ENCODE peak calls at places on chromosome 4, in eight cellular contexts. One of them, this sample, is unnamed.

GRCh38 chr4:28287837-28288236 is 1427.2 kb downstream of the STIM2 start:
- DNase-seq in effector memory CD8-positive, alpha-beta T cell: no peak
- DNase-seq in NCI-H1694 treated with DMSO at 0.1 percent for 48 hours: no peak
- DNase-seq in fibroblast of lung: peak
- DNase-seq in NAMALWA: no peak
- DNase-seq in prostate gland: no peak
- DNase-seq in activated naive CD8-positive, alpha-beta T cell treated with anti-CD3 and anti-CD28 coated beads, Interleukin-2, amount 50 U/mL, for 24 hours: no peak
- DNase-seq in hippocampal formation: no peak
- DNase-seq in this sample: peak

GRCh38 chr4:186936496-186937375 is 213.1 kb upstream of the FAT1 start:
- DNase-seq in activated naive CD8-positive, alpha-beta T cell treated with anti-CD3 and anti-CD28 coated beads, Interleukin-2, amount 50 U/mL, for 24 hours: no peak
- DNase-seq in fibroblast of lung: peak
- DNase-seq in NAMALWA: no peak
- DNase-seq in hippocampal formation: no peak
- DNase-seq in effector memory CD8-positive, alpha-beta T cell: no peak
- DNase-seq in NCI-H1694 treated with DMSO at 0.1 percent for 48 hours: no peak
- DNase-seq in prostate gland: no peak
- DNase-seq in this sample: peak

GRCh38 chr4:152014280-152014679 is 253.5 kb upstream of the GATB start:
- DNase-seq in effector memory CD8-positive, alpha-beta T cell: no peak
- DNase-seq in prostate gland: no peak
- DNase-seq in fibroblast of lung: no peak
- DNase-seq in hippocampal formation: no peak
- DNase-seq in NAMALWA: peak
- DNase-seq in NCI-H1694 treated with DMSO at 0.1 percent for 48 hours: no peak
- DNase-seq in activated naive CD8-positive, alpha-beta T cell treated with anti-CD3 and anti-CD28 coated beads, Interleukin-2, amount 50 U/mL, for 24 hours: peak
- DNase-seq in this sample: no peak

GRCh38 chr4:186016796-186017195 is 52.2 kb upstream of the TLR3 start:
- DNase-seq in NAMALWA: no peak
- DNase-seq in fibroblast of lung: no peak
- DNase-seq in prostate gland: no peak
- DNase-seq in activated naive CD8-positive, alpha-beta T cell treated with anti-CD3 and anti-CD28 coated beads, Interleukin-2, amount 50 U/mL, for 24 hours: no peak
- DNase-seq in effector memory CD8-positive, alpha-beta T cell: no peak
- DNase-seq in NCI-H1694 treated with DMSO at 0.1 percent for 48 hours: no peak
- DNase-seq in hippocampal formation: no peak
- DNase-seq in this sample: no peak

GRCh38 chr4:110778526-110778925 is 155.6 kb upstream of the PITX2 start:
- DNase-seq in hippocampal formation: no peak
- DNase-seq in NAMALWA: peak
- DNase-seq in NCI-H1694 treated with DMSO at 0.1 percent for 48 hours: no peak
- DNase-seq in activated naive CD8-positive, alpha-beta T cell treated with anti-CD3 and anti-CD28 coated beads, Interleukin-2, amount 50 U/mL, for 24 hours: no peak
- DNase-seq in fibroblast of lung: peak
- DNase-seq in effector memory CD8-positive, alpha-beta T cell: no peak
- DNase-seq in prostate gland: no peak
- DNase-seq in this sample: no peak

GRCh38 chr4:8048856-8049686 is 109.4 kb upstream of the AFAP1 start:
- DNase-seq in effector memory CD8-positive, alpha-beta T cell: no peak
- DNase-seq in NAMALWA: no peak
- DNase-seq in NCI-H1694 treated with DMSO at 0.1 percent for 48 hours: no peak
- DNase-seq in hippocampal formation: no peak
- DNase-seq in fibroblast of lung: no peak
- DNase-seq in activated naive CD8-positive, alpha-beta T cell treated with anti-CD3 and anti-CD28 coated beads, Interleukin-2, amount 50 U/mL, for 24 hours: no peak
- DNase-seq in prostate gland: peak
- DNase-seq in this sample: no peak

GRCh38 chr4:8913858-8914460 is 42.3 kb upstream of the HMX1 start:
- DNase-seq in effector memory CD8-positive, alpha-beta T cell: no peak
- DNase-seq in prostate gland: no peak
- DNase-seq in activated naive CD8-positive, alpha-beta T cell treated with anti-CD3 and anti-CD28 coated beads, Interleukin-2, amount 50 U/mL, for 24 hours: no peak
- DNase-seq in fibroblast of lung: no peak
- DNase-seq in hippocampal formation: no peak
- DNase-seq in NAMALWA: no peak
- DNase-seq in NCI-H1694 treated with DMSO at 0.1 percent for 48 hours: no peak
- DNase-seq in this sample: no peak

GRCh38 chr4:14850374-14851097 is 151.7 kb upstream of the CPEB2 start:
- DNase-seq in prostate gland: no peak
- DNase-seq in NCI-H1694 treated with DMSO at 0.1 percent for 48 hours: no peak
- DNase-seq in activated naive CD8-positive, alpha-beta T cell treated with anti-CD3 and anti-CD28 coated beads, Interleukin-2, amount 50 U/mL, for 24 hours: no peak
- DNase-seq in effector memory CD8-positive, alpha-beta T cell: no peak
- DNase-seq in fibroblast of lung: no peak
- DNase-seq in NAMALWA: no peak
- DNase-seq in hippocampal formation: no peak
- DNase-seq in this sample: no peak

GRCh38 chr4:71550220-71551190 is 211.7 kb downstream of the SLC4A4 start:
- DNase-seq in fibroblast of lung: peak
- DNase-seq in hippocampal formation: no peak
- DNase-seq in activated naive CD8-positive, alpha-beta T cell treated with anti-CD3 and anti-CD28 coated beads, Interleukin-2, amount 50 U/mL, for 24 hours: no peak
- DNase-seq in NAMALWA: no peak
- DNase-seq in prostate gland: no peak
- DNase-seq in NCI-H1694 treated with DMSO at 0.1 percent for 48 hours: peak
- DNase-seq in effector memory CD8-positive, alpha-beta T cell: no peak
- DNase-seq in this sample: peak

GRCh38 chr4:146053901-146054300 is 115.3 kb upstream of the ZNF827 start:
- DNase-seq in fibroblast of lung: peak
- DNase-seq in prostate gland: no peak
- DNase-seq in NCI-H1694 treated with DMSO at 0.1 percent for 48 hours: no peak
- DNase-seq in NAMALWA: no peak
- DNase-seq in effector memory CD8-positive, alpha-beta T cell: no peak
- DNase-seq in activated naive CD8-positive, alpha-beta T cell treated with anti-CD3 and anti-CD28 coated beads, Interleukin-2, amount 50 U/mL, for 24 hours: no peak
- DNase-seq in hippocampal formation: no peak
- DNase-seq in this sample: peak

GRCh38 chr4:37675587-37676290 is 10.4 kb downstream of the RELL1 start:
- DNase-seq in prostate gland: no peak
- DNase-seq in activated naive CD8-positive, alpha-beta T cell treated with anti-CD3 and anti-CD28 coated beads, Interleukin-2, amount 50 U/mL, for 24 hours: no peak
- DNase-seq in NCI-H1694 treated with DMSO at 0.1 percent for 48 hours: no peak
- DNase-seq in fibroblast of lung: no peak
- DNase-seq in hippocampal formation: no peak
- DNase-seq in NAMALWA: peak
- DNase-seq in effector memory CD8-positive, alpha-beta T cell: no peak
- DNase-seq in this sample: no peak

GRCh38 chr4:103207673-103208072 is 9.5 kb upstream of the CENPE start:
- DNase-seq in hippocampal formation: no peak
- DNase-seq in fibroblast of lung: no peak
- DNase-seq in NAMALWA: peak
- DNase-seq in activated naive CD8-positive, alpha-beta T cell treated with anti-CD3 and anti-CD28 coated beads, Interleukin-2, amount 50 U/mL, for 24 hours: no peak
- DNase-seq in prostate gland: no peak
- DNase-seq in effector memory CD8-positive, alpha-beta T cell: no peak
- DNase-seq in NCI-H1694 treated with DMSO at 0.1 percent for 48 hours: no peak
- DNase-seq in this sample: no peak

GRCh38 chr4:183987529-183987946 is 82.4 kb downstream of the STOX2 start:
- DNase-seq in activated naive CD8-positive, alpha-beta T cell treated with anti-CD3 and anti-CD28 coated beads, Interleukin-2, amount 50 U/mL, for 24 hours: no peak
- DNase-seq in effector memory CD8-positive, alpha-beta T cell: no peak
- DNase-seq in fibroblast of lung: peak
- DNase-seq in hippocampal formation: peak
- DNase-seq in prostate gland: peak
- DNase-seq in NCI-H1694 treated with DMSO at 0.1 percent for 48 hours: no peak
- DNase-seq in NAMALWA: no peak
- DNase-seq in this sample: peak

GRCh38 chr4:766152-766515 is 59.8 kb downstream of the CPLX1 start:
- DNase-seq in prostate gland: no peak
- DNase-seq in NCI-H1694 treated with DMSO at 0.1 percent for 48 hours: no peak
- DNase-seq in hippocampal formation: no peak
- DNase-seq in NAMALWA: no peak
- DNase-seq in activated naive CD8-positive, alpha-beta T cell treated with anti-CD3 and anti-CD28 coated beads, Interleukin-2, amount 50 U/mL, for 24 hours: no peak
- DNase-seq in fibroblast of lung: peak
- DNase-seq in effector memory CD8-positive, alpha-beta T cell: no peak
- DNase-seq in this sample: peak

This sample was measured in brain microvascular endothelial cell.